ENCODE peak calls at places on chromosomes 7 and 10, in seven cellular contexts. C, L, K, J, A, Y and F are unnamed samples. For H3K36me3, the result is how much of the 10 kb centered on the place peaks cover.

GRCh38 chr7:143375298-143376034 is 5.7 kb upstream of the ZYX start:
- DNase-seq in C (no peak), L (no peak), K (no peak), J (no peak), A (no peak), Y (no peak), F (no peak)

GRCh38 chr10:125768217-125768616 is 7.4 kb downstream of the MMP21 start:
- DNase-seq in C (no peak), L (no peak), K (no peak), J (no peak), A (no peak), Y (no peak), F (no peak)

GRCh38 chr10:58023341-58024073 is 244.2 kb downstream of the IPMK start:
- DNase-seq in C (no peak), L (no peak), K (no peak), J (no peak), A (no peak), Y (peak), F (no peak)

GRCh38 chr10:6769704-6770417 is 189.8 kb upstream of the PRKCQ start:
- DNase-seq in C (no peak), L (no peak), K (no peak), J (no peak), A (no peak), Y (no peak), F (no peak)

GRCh38 chr10:2543974-2544373 is 523.4 kb upstream of the PFKP start:
- DNase-seq in C (no peak), L (no peak), K (no peak), J (no peak), A (no peak), Y (no peak), F (no peak)

GRCh38 chr10:3763852-3764625 is 21.0 kb downstream of the KLF6 start:
- DNase-seq in C (no peak), L (no peak), K (no peak), J (no peak), A (no peak), Y (no peak), F (no peak)

GRCh38 chr7:36408589-36408988 is 18.9 kb downstream of the ANLN start:
- DNase-seq in C (no peak), L (no peak), K (no peak), J (no peak), A (no peak), Y (peak), F (no peak)

GRCh38 chr10:47187592-47187991 is 112.4 kb upstream of the GDF10 start:
- DNase-seq in C (no peak), L (no peak), K (no peak), J (no peak), A (no peak), Y (no peak), F (no peak)

GRCh38 chr10:31359979-31360378 is 41.0 kb downstream of the ZEB1 start:
- DNase-seq in C (no peak), L (no peak), K (no peak), J (no peak), A (no peak), Y (peak), F (no peak)

GRCh38 chr10:70441161-70441876 is at the start of gene NODAL:
- DNase-seq in C (no peak), L (no peak), K (no peak), J (no peak), A (no peak), Y (no peak), F (no peak)

GRCh38 chr7:141697211-141697871 is 4.6 kb downstream of the DENND11 start:
- DNase-seq in C (no peak), L (no peak), K (no peak), J (no peak), A (no peak), Y (peak), F (no peak)

GRCh38 chr10:89516149-89516832 is 19.1 kb downstream of the SLC16A12 start:
- DNase-seq in C (no peak), L (peak), K (no peak), J (peak), A (no peak), Y (no peak), F (no peak)

GRCh38 chr7:80678703-80679102 is 40.3 kb downstream of the CD36 start:
- DNase-seq in C (no peak), L (no peak), K (no peak), J (no peak), A (no peak), Y (no peak), F (no peak)

GRCh38 chr7:101519324-101520017 is 109.6 kb downstream of the MYL10 start:
- DNase-seq in C (no peak), L (no peak), K (no peak), J (no peak), A (no peak), Y (no peak), F (no peak)

GRCh38 chr10:124535731-124536495 is 74.3 kb downstream of the LHPP start:
- DNase-seq in C (no peak), L (no peak), K (no peak), J (no peak), A (no peak), Y (no peak), F (no peak)

GRCh38 chr10:5095687-5096086 is 1.5 kb downstream of the AKR1C3 start:
- DNase-seq in C (no peak), L (no peak), K (no peak), J (no peak), A (no peak), Y (no peak), F (no peak)

GRCh38 chr7:44087914-44088838 is 5.8 kb upstream of the POLM start:
- DNase-seq in C (no peak), L (peak), K (peak), J (peak), A (no peak), Y (no peak), F (no peak)

GRCh38 chr7:98420966-98421612 is 20.2 kb upstream of the BAIAP2L1 start:
- DNase-seq in C (peak), L (peak), K (peak), J (no peak), A (peak), Y (peak), F (peak)

GRCh38 chr10:13087986-13088618 is 11.9 kb upstream of the OPTN start:
- DNase-seq in C (no peak), L (no peak), K (no peak), J (peak), A (no peak), Y (no peak), F (no peak)

GRCh38 chr10:62528441-62528840 is 154.3 kb downstream of the ZNF365 start:
- DNase-seq in C (no peak), L (no peak), K (no peak), J (no peak), A (no peak), Y (no peak), F (no peak)

GRCh38 chr10:129932182-129932581 is 31.9 kb downstream of the EBF3 start:
- DNase-seq in C (no peak), L (no peak), K (no peak), J (no peak), A (peak), Y (no peak), F (no peak)

GRCh38 chr7:77538186-77538907 is 1.3 kb downstream of the PTPN12 start:
- DNase-seq in C (peak), L (peak), K (peak), J (peak), A (peak), Y (peak), F (peak)

GRCh38 chr7:108308913-108309312 is 147.3 kb downstream of the NRCAM start:
- DNase-seq in C (no peak), L (no peak), K (no peak), J (no peak), A (no peak), Y (peak), F (no peak)

GRCh38 chr10:45553613-45554012 is 119.0 kb downstream of the ZFAND4 start:
- DNase-seq in C (no peak), L (no peak), K (no peak), J (no peak), A (no peak), Y (no peak), F (no peak)

GRCh38 chr10:93757136-93757535 is 600 bp upstream of the LGI1 start:
- DNase-seq in C (no peak), L (no peak), K (no peak), J (no peak), A (no peak), Y (no peak), F (peak)

GRCh38 chr7:22083711-22084289 is 138.1 kb upstream of the CDCA7L start:
- DNase-seq in C (no peak), L (no peak), K (no peak), J (no peak), A (no peak), Y (no peak), F (no peak)

GRCh38 chr7:146000882-146001281 is 115.7 kb upstream of the CNTNAP2 start:
- DNase-seq in C (no peak), L (no peak), K (no peak), J (no peak), A (no peak), Y (no peak), F (no peak)

GRCh38 chr10:3568392-3568791 is 216.6 kb downstream of the KLF6 start:
- DNase-seq in C (no peak), L (no peak), K (no peak), J (no peak), A (no peak), Y (no peak), F (no peak)

GRCh38 chr10:6218692-6219493 is 16.2 kb downstream of the PFKFB3 start:
- DNase-seq in C (peak), L (no peak), K (no peak), J (no peak), A (no peak), Y (no peak), F (peak)

GRCh38 chr7:31100445-31100844 is 48.3 kb downstream of the ADCYAP1R1 start:
- DNase-seq in C (no peak), L (no peak), K (no peak), J (no peak), A (no peak), Y (no peak), F (no peak)

GRCh38 chr7:5143106-5143505 is 46.9 kb upstream of the WIPI2 start:
- DNase-seq in C (no peak), L (no peak), K (no peak), J (no peak), A (no peak), Y (no peak), F (no peak)

GRCh38 chr7:137882806-137883205 is 36.0 kb upstream of the DGKI start:
- DNase-seq in C (no peak), L (no peak), K (no peak), J (no peak), A (no peak), Y (peak), F (no peak)

GRCh38 chr7:151759591-151760042 is 117.3 kb downstream of the PRKAG2 start:
- DNase-seq in C (peak), L (peak), K (no peak), J (no peak), A (peak), Y (peak), F (peak)

GRCh38 chr7:151699147-151699546 is 177.8 kb downstream of the PRKAG2 start:
- DNase-seq in C (no peak), L (no peak), K (no peak), J (no peak), A (no peak), Y (no peak), F (no peak)

GRCh38 chr10:99854860-99855259 is 72.4 kb downstream of the ABCC2 start:
- DNase-seq in C (no peak), L (no peak), K (no peak), J (peak), A (no peak), Y (peak), F (peak)

GRCh38 chr10:69483988-69484387 is 32.7 kb downstream of the TSPAN15 start:
- DNase-seq in C (no peak), L (no peak), K (no peak), J (no peak), A (no peak), Y (no peak), F (no peak)

GRCh38 chr10:121994429-121994881 is 5.5 kb downstream of the TACC2 start:
- DNase-seq in C (no peak), L (peak), K (no peak), J (peak), A (peak), Y (no peak), F (peak)
- H3K27ac ChIP-seq in C (no peak), L (peak), K (peak), J (peak), A (peak), Y (no peak), F (no peak)

GRCh38 chr7:114875171-114875570 is 46.7 kb upstream of the MDFIC start:
- DNase-seq in C (no peak), L (no peak), K (no peak), J (no peak), A (no peak), Y (peak), F (no peak)
- H3K36me3 ChIP-seq in C (under half), L (under half), K (under half), J (under half), A (under half), Y (under half), F (under half)

GRCh38 chr10:132469197-132469942 is 68.2 kb upstream of the INPP5A start:
- DNase-seq in C (no peak), L (peak), K (peak), J (no peak), A (no peak), Y (peak), F (no peak)

GRCh38 chr10:132471125-132471451 is 66.5 kb upstream of the INPP5A start:
- DNase-seq in C (no peak), L (no peak), K (no peak), J (no peak), A (no peak), Y (no peak), F (no peak)

GRCh38 chr10:132471484-132471883 is 66.1 kb upstream of the INPP5A start:
- DNase-seq in C (no peak), L (no peak), K (peak), J (no peak), A (no peak), Y (no peak), F (no peak)

GRCh38 chr10:132468651-132469050 is 68.9 kb upstream of the INPP5A start:
- DNase-seq in C (no peak), L (no peak), K (peak), J (no peak), A (no peak), Y (no peak), F (no peak)

GRCh38 chr10:132470306-132471124 is 67.1 kb upstream of the INPP5A start:
- DNase-seq in C (no peak), L (no peak), K (peak), J (no peak), A (no peak), Y (no peak), F (no peak)
- H3K27ac ChIP-seq in C (no peak), L (no peak), K (no peak), J (no peak), A (no peak), Y (no peak), F (no peak)

GRCh38 chr7:884191-885003 is 8.0 kb downstream of the GET4 start:
- DNase-seq in C (no peak), L (peak), K (no peak), J (no peak), A (no peak), Y (no peak), F (no peak)
- H3K36me3 ChIP-seq in C (under half), L (under half), K (under half), J (under half), A (under half), Y (under half), F (under half)

GRCh38 chr10:11165591-11166543 is 148.2 kb downstream of the CELF2 start:
- DNase-seq in C (peak), L (peak), K (peak), J (peak), A (no peak), Y (peak), F (no peak)

GRCh38 chr10:11162828-11163599 is 145.3 kb downstream of the CELF2 start:
- DNase-seq in C (no peak), L (no peak), K (peak), J (peak), A (no peak), Y (no peak), F (no peak)

GRCh38 chr10:11167233-11167979 is 149.7 kb downstream of the CELF2 start:
- DNase-seq in C (no peak), L (no peak), K (no peak), J (no peak), A (no peak), Y (no peak), F (no peak)

GRCh38 chr10:11163990-11164805 is 146.5 kb downstream of the CELF2 start:
- DNase-seq in C (peak), L (no peak), K (no peak), J (no peak), A (no peak), Y (no peak), F (no peak)

GRCh38 chr10:11164806-11165590 is 147.3 kb downstream of the CELF2 start:
- DNase-seq in C (peak), L (no peak), K (peak), J (peak), A (no peak), Y (peak), F (no peak)
- H3K27ac ChIP-seq in C (peak), L (peak), K (peak), J (peak), A (peak), Y (no peak), F (no peak)